ENCODE peak calls at places on chromosomes 5 and 9, in seven cellular contexts. W is stimulated activated CD4-positive, alpha-beta T cell treated with anti-CD3 and anti-CD28 coated beads, Interleukin-12 subunit alpha, Interleukin-12 subunit beta, amount 100 ng/mL, for 48 hours; L is neuronal stem cell; E is hypothalamus; F is left ventricle myocardium superior; M is psoas muscle; C is SK-N-DZ. U is an unnamed sample.
A peak's percentile ranks its signal among the peaks of the same experiment; 100 is the strongest.

GRCh38 chr5:31193591-31194457 is at the start of gene CDH6:
- DNase-seq in E (peak; percentile 38), W (no peak), C (peak; percentile 81), L (peak; percentile 90), F (peak; percentile 43), M (no peak), U (peak; percentile 21)

GRCh38 chr5:87069974-87070608 is 197.6 kb upstream of the RASA1 start:
- DNase-seq in E (no peak), C (no peak), L (no peak), W (no peak), F (no peak), M (no peak), U (no peak)

GRCh38 chr9:37760416-37761165 is 7.0 kb downstream of the TRMT10B start:
- DNase-seq in F (no peak), W (no peak), E (no peak), C (no peak), M (no peak), L (no peak), U (no peak)

GRCh38 chr5:132821791-132822190 is 8.7 kb downstream of the SHROOM1 start:
- DNase-seq in L (no peak), W (no peak), M (no peak), F (no peak), E (no peak), C (no peak), U (no peak)

GRCh38 chr9:128893354-128893753 is 11.4 kb downstream of the LRRC8A start:
- DNase-seq in E (no peak), C (no peak), M (no peak), L (no peak), W (no peak), F (no peak), U (no peak)

GRCh38 chr9:29211681-29212589 is 1638.7 kb upstream of the C9orf72 start:
- DNase-seq in L (peak; percentile 65), E (no peak), W (peak; percentile 14), C (peak; percentile 37), F (peak; percentile 56), M (peak; percentile 34), U (no peak)

GRCh38 chr5:40879163-40879942 is 29.9 kb upstream of the C7 start:
- DNase-seq in C (peak; percentile 23), L (no peak), W (no peak), M (no peak), E (no peak), F (no peak), U (no peak)

GRCh38 chr9:38227656-38228055 is 158.6 kb upstream of the SHB start:
- DNase-seq in F (no peak), C (peak; percentile 57), M (no peak), W (no peak), E (no peak), L (no peak), U (no peak)

GRCh38 chr5:133962801-133963476 is 5.5 kb downstream of the C5orf15 start:
- DNase-seq in C (no peak), W (no peak), M (no peak), L (no peak), E (no peak), F (no peak), U (no peak)

GRCh38 chr5:67795781-67796477 is 419.6 kb upstream of the PIK3R1 start:
- DNase-seq in W (no peak), M (no peak), C (no peak), E (no peak), F (no peak), L (no peak), U (no peak)

GRCh38 chr5:149632311-149633251 is 51.3 kb downstream of the ARHGEF37 start:
- DNase-seq in C (no peak), E (no peak), F (no peak), M (no peak), W (no peak), L (no peak), U (no peak)

GRCh38 chr5:9655641-9656040 is 25.5 kb upstream of the TAS2R1 start:
- DNase-seq in E (no peak), F (no peak), C (no peak), M (no peak), W (no peak), L (no peak), U (no peak)

GRCh38 chr9:121662359-121662758 is 10.9 kb downstream of the DAB2IP start:
- DNase-seq in W (no peak), C (no peak), L (no peak), E (no peak), F (no peak), M (no peak), U (no peak)

GRCh38 chr5:61620660-61621650 is 288.9 kb downstream of the ZSWIM6 start:
- DNase-seq in E (peak; percentile 51), C (no peak), W (no peak), L (no peak), M (no peak), F (no peak), U (no peak)

GRCh38 chr9:134891016-134891589 is 10.5 kb downstream of the FCN2 start:
- DNase-seq in E (no peak), W (no peak), F (no peak), C (no peak), M (no peak), L (no peak), U (no peak)

GRCh38 chr9:113589407-113589806 is 125.9 kb downstream of the RGS3 start:
- DNase-seq in L (no peak), C (no peak), M (no peak), W (no peak), E (no peak), F (peak; percentile 56), U (peak; percentile 60)

GRCh38 chr9:74645007-74645639 is 148.0 kb downstream of the RORB start:
- DNase-seq in E (no peak), M (no peak), C (peak; percentile 34), F (no peak), L (peak; percentile 18), W (no peak), U (no peak)